ENCODE peak calls at places on chromosomes 11 and 22, in five cellular contexts. One of them, this sample, is unnamed.

GRCh38 chr11:112315861-112316739 is 55.4 kb upstream of the PLET1 start:
- DNase-seq in adrenal gland: no peak
- DNase-seq in A549: no peak
- DNase-seq in body of pancreas: no peak
- DNase-seq in stomach: no peak
- DNase-seq in this sample: no peak

GRCh38 chr11:12629601-12630313 is 44.5 kb upstream of the TEAD1 start:
- DNase-seq in adrenal gland: no peak
- DNase-seq in A549: no peak
- DNase-seq in body of pancreas: no peak
- DNase-seq in stomach: no peak
- DNase-seq in this sample: no peak

GRCh38 chr11:62398011-62398994 is 20.5 kb upstream of the SCGB1A1 start:
- DNase-seq in adrenal gland: peak; percentile 81
- DNase-seq in A549: peak; percentile 53
- DNase-seq in body of pancreas: no peak
- DNase-seq in stomach: no peak
- DNase-seq in this sample: no peak

GRCh38 chr11:129770993-129771392 is 44.7 kb upstream of the TMEM45B start:
- DNase-seq in adrenal gland: no peak
- DNase-seq in A549: no peak
- DNase-seq in body of pancreas: no peak
- DNase-seq in stomach: no peak
- DNase-seq in this sample: no peak

GRCh38 chr22:30996462-30996861 is 27.4 kb downstream of the TUG1 start:
- DNase-seq in adrenal gland: no peak
- DNase-seq in A549: no peak
- DNase-seq in body of pancreas: no peak
- DNase-seq in stomach: no peak
- DNase-seq in this sample: no peak

GRCh38 chr22:20094158-20094807 is 14.2 kb downstream of the DGCR8 start:
- DNase-seq in adrenal gland: no peak
- DNase-seq in A549: no peak
- DNase-seq in body of pancreas: no peak
- DNase-seq in stomach: no peak
- DNase-seq in this sample: no peak

GRCh38 chr22:19879248-19879575 is 24.5 kb upstream of the GNB1L start:
- DNase-seq in adrenal gland: peak; percentile 10
- DNase-seq in A549: no peak
- DNase-seq in body of pancreas: peak; percentile 1
- DNase-seq in stomach: no peak
- DNase-seq in this sample: peak; percentile 10

GRCh38 chr22:19713228-19713627 is 1.1 kb upstream of the SEPTIN5 start:
- DNase-seq in adrenal gland: no peak
- DNase-seq in A549: no peak
- DNase-seq in body of pancreas: no peak
- DNase-seq in stomach: no peak
- DNase-seq in this sample: no peak

GRCh38 chr11:32427935-32428664 is 7.2 kb downstream of the WT1 start:
- DNase-seq in adrenal gland: no peak
- DNase-seq in A549: no peak
- DNase-seq in body of pancreas: no peak
- DNase-seq in stomach: no peak
- DNase-seq in this sample: no peak

GRCh38 chr11:58334708-58335107 is 24.2 kb downstream of the OR5B17 start:
- DNase-seq in adrenal gland: no peak
- DNase-seq in A549: no peak
- DNase-seq in body of pancreas: no peak
- DNase-seq in stomach: no peak
- DNase-seq in this sample: no peak

GRCh38 chr11:76657139-76657823 is 13.3 kb downstream of the LRRC32 start:
- DNase-seq in adrenal gland: no peak
- DNase-seq in A549: no peak
- DNase-seq in body of pancreas: no peak
- DNase-seq in stomach: peak; percentile 18
- DNase-seq in this sample: no peak

GRCh38 chr22:44583076-44583760 is 85.2 kb upstream of the RTL6 start:
- DNase-seq in adrenal gland: peak; percentile 27
- DNase-seq in A549: peak; percentile 18
- DNase-seq in body of pancreas: peak; percentile 2
- DNase-seq in stomach: no peak
- DNase-seq in this sample: no peak

GRCh38 chr11:14148653-14149273 is 186.2 kb downstream of the SPON1 start:
- DNase-seq in adrenal gland: no peak
- DNase-seq in A549: peak; percentile 10
- DNase-seq in body of pancreas: no peak
- DNase-seq in stomach: no peak
- DNase-seq in this sample: no peak

GRCh38 chr11:68565768-68566167 is 105.2 kb downstream of the PPP6R3 start:
- DNase-seq in adrenal gland: no peak
- DNase-seq in A549: no peak
- DNase-seq in body of pancreas: no peak
- DNase-seq in stomach: no peak
- DNase-seq in this sample: no peak

GRCh38 chr11:83159901-83160865 is 3.3 kb downstream of the PCF11 start:
- DNase-seq in adrenal gland: no peak
- DNase-seq in A549: no peak
- DNase-seq in body of pancreas: peak; percentile 56
- DNase-seq in stomach: peak; percentile 53
- DNase-seq in this sample: no peak

GRCh38 chr22:46081036-46081830 is 69.1 kb upstream of the PPARA start:
- DNase-seq in adrenal gland: peak; percentile 37
- DNase-seq in A549: no peak
- DNase-seq in body of pancreas: peak; percentile 46
- DNase-seq in stomach: peak; percentile 33
- DNase-seq in this sample: no peak

GRCh38 chr11:44568706-44569473 is 3.4 kb downstream of the CD82 start:
- DNase-seq in adrenal gland: peak; percentile 89
- DNase-seq in A549: peak; percentile 75
- DNase-seq in body of pancreas: peak; percentile 46
- DNase-seq in stomach: peak; percentile 75
- DNase-seq in this sample: no peak

GRCh38 chr11:128802358-128802981 is 64.6 kb downstream of the KCNJ1 start:
- DNase-seq in adrenal gland: no peak
- DNase-seq in A549: peak; percentile 43
- DNase-seq in body of pancreas: peak; percentile 49
- DNase-seq in stomach: peak; percentile 31
- DNase-seq in this sample: no peak

GRCh38 chr22:24232124-24232523 is 12.8 kb downstream of the GGT5 start:
- DNase-seq in adrenal gland: no peak
- DNase-seq in A549: no peak
- DNase-seq in body of pancreas: no peak
- DNase-seq in stomach: no peak
- DNase-seq in this sample: no peak

GRCh38 chr11:27623945-27624523 is 76.2 kb downstream of the BDNF start:
- DNase-seq in adrenal gland: no peak
- DNase-seq in A549: no peak
- DNase-seq in body of pancreas: no peak
- DNase-seq in stomach: no peak
- DNase-seq in this sample: no peak

GRCh38 chr22:27752771-27753170 is 48.8 kb downstream of the MN1 start:
- DNase-seq in adrenal gland: no peak
- DNase-seq in A549: no peak
- DNase-seq in body of pancreas: no peak
- DNase-seq in stomach: peak; percentile 29
- DNase-seq in this sample: no peak

DNA sequence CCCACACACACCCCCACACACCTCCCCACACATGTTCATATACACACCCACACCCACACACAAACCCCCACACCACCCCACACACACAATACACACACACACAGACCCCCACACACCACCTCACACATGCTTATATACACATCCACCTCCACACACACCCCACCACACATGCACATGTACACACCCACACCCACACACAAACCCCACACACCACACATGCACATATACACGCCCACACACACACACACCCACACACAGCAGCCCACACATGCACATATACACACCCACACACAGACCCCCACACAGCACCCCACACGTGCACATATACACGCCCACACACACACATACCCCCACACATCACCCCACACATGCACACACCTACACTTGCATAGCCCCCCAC is 29.1 kb downstream of the KCNC1 start:
- DNase-seq in adrenal gland: no peak
- DNase-seq in A549: no peak
- DNase-seq in body of pancreas: no peak
- DNase-seq in stomach: no peak
- DNase-seq in this sample: no peak
- TF ChIP-seq POLR2A in adrenal gland: no peak
- TF ChIP-seq POLR2A in A549: no peak
- TF ChIP-seq POLR2A in body of pancreas: no peak
- TF ChIP-seq POLR2A in stomach: no peak
- TF ChIP-seq POLR2A in this sample: no peak

DNA sequence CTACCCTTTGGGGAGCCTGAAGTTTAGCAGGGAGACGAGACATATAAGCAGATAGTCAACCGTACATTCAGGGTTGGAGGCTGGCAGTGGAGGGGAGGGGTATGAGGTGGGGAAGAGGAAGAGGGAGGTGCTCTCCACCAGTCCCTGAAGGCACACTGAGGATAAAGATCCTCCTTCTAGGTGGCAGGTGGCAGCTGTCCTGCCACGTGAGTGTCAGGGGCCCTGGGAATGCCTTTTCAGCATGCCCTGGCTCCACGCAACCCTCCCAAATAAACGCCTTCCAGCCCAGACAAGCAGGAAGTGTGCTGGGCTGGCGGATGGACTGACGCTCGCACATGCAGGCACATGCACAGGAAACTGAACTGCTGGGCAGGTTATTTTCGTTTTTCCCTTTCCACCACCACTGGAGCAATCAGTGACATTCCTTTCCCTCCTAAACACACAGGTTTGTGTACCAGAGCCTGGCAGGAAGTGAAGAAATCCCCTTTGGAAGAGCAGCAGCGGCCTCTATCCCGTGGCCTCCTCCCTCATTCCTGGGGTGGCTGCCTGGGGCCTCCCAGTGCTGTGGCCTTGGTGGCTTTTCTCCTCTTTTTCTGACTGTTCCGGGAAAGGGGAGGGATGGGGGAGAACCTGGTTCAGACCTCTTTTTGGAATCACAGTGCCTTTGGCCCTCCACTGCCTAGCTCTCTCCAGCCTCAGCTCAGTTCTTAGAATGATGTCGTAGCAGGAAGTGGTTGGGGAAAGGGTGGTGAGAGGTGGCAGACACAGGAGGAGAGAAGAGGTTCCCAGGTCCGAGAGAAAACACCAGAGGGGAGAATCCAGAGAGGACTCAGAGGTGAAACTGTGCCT is 157.0 kb upstream of the TIMP3 start:
- DNase-seq in adrenal gland: peak; percentile 52
- DNase-seq in A549: no peak
- DNase-seq in body of pancreas: peak; percentile 48
- DNase-seq in stomach: peak; percentile 40
- DNase-seq in this sample: no peak
- TF ChIP-seq POLR2A in adrenal gland: no peak
- TF ChIP-seq POLR2A in A549: no peak
- TF ChIP-seq POLR2A in body of pancreas: no peak
- TF ChIP-seq POLR2A in stomach: no peak
- TF ChIP-seq POLR2A in this sample: no peak

GRCh38 chr22:38218661-38219331 is 17.0 kb downstream of the MAFF start:
- DNase-seq in adrenal gland: peak; percentile 93
- DNase-seq in A549: peak; percentile 59
- DNase-seq in body of pancreas: peak; percentile 86
- DNase-seq in stomach: peak; percentile 92
- DNase-seq in this sample: no peak
- TF ChIP-seq POLR2A in adrenal gland: no peak
- TF ChIP-seq POLR2A in A549: no peak
- TF ChIP-seq POLR2A in body of pancreas: no peak
- TF ChIP-seq POLR2A in stomach: no peak
- TF ChIP-seq POLR2A in this sample: no peak

DNA sequence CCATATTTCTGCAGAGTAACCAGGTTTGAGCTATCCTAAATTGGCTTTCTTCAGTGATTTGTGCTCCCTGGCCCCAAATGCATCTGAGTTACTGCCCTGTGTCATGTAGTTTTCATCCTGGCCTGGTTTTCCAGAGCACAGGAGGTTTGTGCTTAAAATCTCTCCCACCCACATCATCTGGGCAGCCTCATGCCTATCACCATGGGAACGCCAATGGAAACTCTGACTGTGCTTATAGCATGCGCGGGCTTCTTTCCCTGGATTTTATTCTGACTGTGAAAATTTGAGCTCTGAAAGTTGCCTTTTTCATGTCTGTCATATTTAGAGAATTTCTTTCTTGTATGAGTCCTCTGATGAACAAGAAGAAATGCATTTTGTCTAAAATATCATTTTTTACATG is 55.3 kb downstream of the IRAG1 start:
- DNase-seq in adrenal gland: peak; percentile 0
- DNase-seq in A549: no peak
- DNase-seq in body of pancreas: no peak
- DNase-seq in stomach: no peak
- DNase-seq in this sample: no peak
- TF ChIP-seq POLR2A in adrenal gland: no peak
- TF ChIP-seq POLR2A in A549: no peak
- TF ChIP-seq POLR2A in body of pancreas: no peak
- TF ChIP-seq POLR2A in stomach: no peak
- TF ChIP-seq POLR2A in this sample: no peak

GRCh38 chr11:64893194-64894069 is 15.0 kb upstream of the EHD1 start:
- DNase-seq in adrenal gland: no peak
- DNase-seq in A549: peak; percentile 60
- DNase-seq in body of pancreas: peak; percentile 88
- DNase-seq in stomach: peak; percentile 84
- DNase-seq in this sample: no peak
- TF ChIP-seq POLR2A in adrenal gland: no peak
- TF ChIP-seq POLR2A in A549: peak; percentile 68
- TF ChIP-seq POLR2A in body of pancreas: peak; percentile 47
- TF ChIP-seq POLR2A in stomach: no peak
- TF ChIP-seq POLR2A in this sample: no peak

GRCh38 chr11:118435893-118436624 is at the start of gene KMT2A:
- DNase-seq in adrenal gland: peak; percentile 99
- DNase-seq in A549: peak; percentile 76
- DNase-seq in body of pancreas: peak; percentile 98
- DNase-seq in stomach: peak; percentile 97
- DNase-seq in this sample: peak; percentile 77
- TF ChIP-seq POLR2A in adrenal gland: peak; percentile 11
- TF ChIP-seq POLR2A in A549: peak; percentile 63
- TF ChIP-seq POLR2A in body of pancreas: no peak
- TF ChIP-seq POLR2A in stomach: no peak
- TF ChIP-seq POLR2A in this sample: peak; percentile 16